ENCODE peak calls at places on chromosomes 3 and 15, in four cellular contexts. One of them, this sample, is unnamed.

GRCh38 chr3:13362551-13362950 is 57.6 kb downstream of the NUP210 start:
- DNase-seq in activated CD4-positive, alpha-beta T cell treated with anti-CD3 and anti-CD28 coated beads, Interleukin-2, amount 50 U/mL, for 4 hours: no peak
- DNase-seq in HT-29: no peak
- DNase-seq in stimulated activated CD8-positive, alpha-beta memory T cell treated with anti-CD3 and anti-CD28 coated beads, Interleukin-4, amount 100 ng/mL, for 1 hour: no peak
- DNase-seq in this sample: no peak

GRCh38 chr15:29674661-29675533 is 147.4 kb downstream of the TJP1 start:
- DNase-seq in activated CD4-positive, alpha-beta T cell treated with anti-CD3 and anti-CD28 coated beads, Interleukin-2, amount 50 U/mL, for 4 hours: no peak
- DNase-seq in HT-29: peak
- DNase-seq in stimulated activated CD8-positive, alpha-beta memory T cell treated with anti-CD3 and anti-CD28 coated beads, Interleukin-4, amount 100 ng/mL, for 1 hour: no peak
- DNase-seq in this sample: no peak

GRCh38 chr15:92687183-92687582 is 31.6 kb upstream of the FAM174B start:
- DNase-seq in activated CD4-positive, alpha-beta T cell treated with anti-CD3 and anti-CD28 coated beads, Interleukin-2, amount 50 U/mL, for 4 hours: no peak
- DNase-seq in HT-29: no peak
- DNase-seq in stimulated activated CD8-positive, alpha-beta memory T cell treated with anti-CD3 and anti-CD28 coated beads, Interleukin-4, amount 100 ng/mL, for 1 hour: no peak
- DNase-seq in this sample: no peak

GRCh38 chr15:101159096-101159935 is 92.5 kb downstream of the CHSY1 start:
- DNase-seq in activated CD4-positive, alpha-beta T cell treated with anti-CD3 and anti-CD28 coated beads, Interleukin-2, amount 50 U/mL, for 4 hours: no peak
- DNase-seq in HT-29: no peak
- DNase-seq in stimulated activated CD8-positive, alpha-beta memory T cell treated with anti-CD3 and anti-CD28 coated beads, Interleukin-4, amount 100 ng/mL, for 1 hour: no peak
- DNase-seq in this sample: no peak

GRCh38 chr3:112128843-112129727 is 4.0 kb downstream of the GCSAM start:
- DNase-seq in activated CD4-positive, alpha-beta T cell treated with anti-CD3 and anti-CD28 coated beads, Interleukin-2, amount 50 U/mL, for 4 hours: peak
- DNase-seq in HT-29: peak
- DNase-seq in stimulated activated CD8-positive, alpha-beta memory T cell treated with anti-CD3 and anti-CD28 coated beads, Interleukin-4, amount 100 ng/mL, for 1 hour: no peak
- DNase-seq in this sample: no peak

GRCh38 chr3:169594402-169594801 is 69.1 kb downstream of the MECOM start:
- DNase-seq in activated CD4-positive, alpha-beta T cell treated with anti-CD3 and anti-CD28 coated beads, Interleukin-2, amount 50 U/mL, for 4 hours: no peak
- DNase-seq in HT-29: no peak
- DNase-seq in stimulated activated CD8-positive, alpha-beta memory T cell treated with anti-CD3 and anti-CD28 coated beads, Interleukin-4, amount 100 ng/mL, for 1 hour: no peak
- DNase-seq in this sample: no peak

GRCh38 chr3:66317750-66318366 is 97.1 kb downstream of the SLC25A26 start:
- DNase-seq in activated CD4-positive, alpha-beta T cell treated with anti-CD3 and anti-CD28 coated beads, Interleukin-2, amount 50 U/mL, for 4 hours: no peak
- DNase-seq in HT-29: no peak
- DNase-seq in stimulated activated CD8-positive, alpha-beta memory T cell treated with anti-CD3 and anti-CD28 coated beads, Interleukin-4, amount 100 ng/mL, for 1 hour: no peak
- DNase-seq in this sample: peak

GRCh38 chr3:69658514-69658913 is 80.8 kb upstream of the MITF start:
- DNase-seq in activated CD4-positive, alpha-beta T cell treated with anti-CD3 and anti-CD28 coated beads, Interleukin-2, amount 50 U/mL, for 4 hours: no peak
- DNase-seq in HT-29: no peak
- DNase-seq in stimulated activated CD8-positive, alpha-beta memory T cell treated with anti-CD3 and anti-CD28 coated beads, Interleukin-4, amount 100 ng/mL, for 1 hour: no peak
- DNase-seq in this sample: no peak

GRCh38 chr15:85622432-85622831 is 172.3 kb downstream of the KLHL25 start:
- DNase-seq in activated CD4-positive, alpha-beta T cell treated with anti-CD3 and anti-CD28 coated beads, Interleukin-2, amount 50 U/mL, for 4 hours: no peak
- DNase-seq in HT-29: no peak
- DNase-seq in stimulated activated CD8-positive, alpha-beta memory T cell treated with anti-CD3 and anti-CD28 coated beads, Interleukin-4, amount 100 ng/mL, for 1 hour: no peak
- DNase-seq in this sample: no peak

GRCh38 chr15:77032647-77033416 is 37.9 kb downstream of the PSTPIP1 start:
- DNase-seq in activated CD4-positive, alpha-beta T cell treated with anti-CD3 and anti-CD28 coated beads, Interleukin-2, amount 50 U/mL, for 4 hours: no peak
- DNase-seq in HT-29: no peak
- DNase-seq in stimulated activated CD8-positive, alpha-beta memory T cell treated with anti-CD3 and anti-CD28 coated beads, Interleukin-4, amount 100 ng/mL, for 1 hour: no peak
- DNase-seq in this sample: no peak

GRCh38 chr3:80227216-80227615 is 459.4 kb upstream of the ROBO1 start:
- DNase-seq in activated CD4-positive, alpha-beta T cell treated with anti-CD3 and anti-CD28 coated beads, Interleukin-2, amount 50 U/mL, for 4 hours: no peak
- DNase-seq in HT-29: no peak
- DNase-seq in stimulated activated CD8-positive, alpha-beta memory T cell treated with anti-CD3 and anti-CD28 coated beads, Interleukin-4, amount 100 ng/mL, for 1 hour: no peak
- DNase-seq in this sample: no peak

GRCh38 chr3:122560680-122561079 is 3.4 kb downstream of the PARP9 start:
- DNase-seq in activated CD4-positive, alpha-beta T cell treated with anti-CD3 and anti-CD28 coated beads, Interleukin-2, amount 50 U/mL, for 4 hours: peak
- DNase-seq in HT-29: peak
- DNase-seq in stimulated activated CD8-positive, alpha-beta memory T cell treated with anti-CD3 and anti-CD28 coated beads, Interleukin-4, amount 100 ng/mL, for 1 hour: no peak
- DNase-seq in this sample: peak

GRCh38 chr15:92906563-92907081 is 6.5 kb downstream of the CHD2 start:
- DNase-seq in activated CD4-positive, alpha-beta T cell treated with anti-CD3 and anti-CD28 coated beads, Interleukin-2, amount 50 U/mL, for 4 hours: peak
- DNase-seq in HT-29: peak
- DNase-seq in stimulated activated CD8-positive, alpha-beta memory T cell treated with anti-CD3 and anti-CD28 coated beads, Interleukin-4, amount 100 ng/mL, for 1 hour: no peak
- DNase-seq in this sample: no peak

GRCh38 chr3:72657666-72658065 is 190.6 kb downstream of the SHQ1 start:
- DNase-seq in activated CD4-positive, alpha-beta T cell treated with anti-CD3 and anti-CD28 coated beads, Interleukin-2, amount 50 U/mL, for 4 hours: peak
- DNase-seq in HT-29: peak
- DNase-seq in stimulated activated CD8-positive, alpha-beta memory T cell treated with anti-CD3 and anti-CD28 coated beads, Interleukin-4, amount 100 ng/mL, for 1 hour: no peak
- DNase-seq in this sample: no peak

GRCh38 chr3:72336821-72337479 is 511.3 kb downstream of the SHQ1 start:
- DNase-seq in activated CD4-positive, alpha-beta T cell treated with anti-CD3 and anti-CD28 coated beads, Interleukin-2, amount 50 U/mL, for 4 hours: no peak
- DNase-seq in HT-29: peak
- DNase-seq in stimulated activated CD8-positive, alpha-beta memory T cell treated with anti-CD3 and anti-CD28 coated beads, Interleukin-4, amount 100 ng/mL, for 1 hour: no peak
- DNase-seq in this sample: no peak

GRCh38 chr3:187941135-187941847 is 196.0 kb upstream of the BCL6 start:
- DNase-seq in activated CD4-positive, alpha-beta T cell treated with anti-CD3 and anti-CD28 coated beads, Interleukin-2, amount 50 U/mL, for 4 hours: no peak
- DNase-seq in HT-29: no peak
- DNase-seq in stimulated activated CD8-positive, alpha-beta memory T cell treated with anti-CD3 and anti-CD28 coated beads, Interleukin-4, amount 100 ng/mL, for 1 hour: no peak
- DNase-seq in this sample: no peak

GRCh38 chr3:97306226-97306625 is 458.3 kb upstream of the ARL6 start:
- DNase-seq in activated CD4-positive, alpha-beta T cell treated with anti-CD3 and anti-CD28 coated beads, Interleukin-2, amount 50 U/mL, for 4 hours: no peak
- DNase-seq in HT-29: no peak
- DNase-seq in stimulated activated CD8-positive, alpha-beta memory T cell treated with anti-CD3 and anti-CD28 coated beads, Interleukin-4, amount 100 ng/mL, for 1 hour: no peak
- DNase-seq in this sample: no peak

GRCh38 chr3:74623261-74623836 is 8.9 kb upstream of the CNTN3 start:
- DNase-seq in activated CD4-positive, alpha-beta T cell treated with anti-CD3 and anti-CD28 coated beads, Interleukin-2, amount 50 U/mL, for 4 hours: no peak
- DNase-seq in HT-29: no peak
- DNase-seq in stimulated activated CD8-positive, alpha-beta memory T cell treated with anti-CD3 and anti-CD28 coated beads, Interleukin-4, amount 100 ng/mL, for 1 hour: no peak
- DNase-seq in this sample: no peak

GRCh38 chr3:97872209-97873042 is 50.6 kb downstream of the CRYBG3 start:
- DNase-seq in activated CD4-positive, alpha-beta T cell treated with anti-CD3 and anti-CD28 coated beads, Interleukin-2, amount 50 U/mL, for 4 hours: peak
- DNase-seq in HT-29: no peak
- DNase-seq in stimulated activated CD8-positive, alpha-beta memory T cell treated with anti-CD3 and anti-CD28 coated beads, Interleukin-4, amount 100 ng/mL, for 1 hour: no peak
- DNase-seq in this sample: no peak

GRCh38 chr3:192130534-192131132 is 596.7 kb downstream of the FGF12 start:
- DNase-seq in activated CD4-positive, alpha-beta T cell treated with anti-CD3 and anti-CD28 coated beads, Interleukin-2, amount 50 U/mL, for 4 hours: no peak
- DNase-seq in HT-29: peak
- DNase-seq in stimulated activated CD8-positive, alpha-beta memory T cell treated with anti-CD3 and anti-CD28 coated beads, Interleukin-4, amount 100 ng/mL, for 1 hour: no peak
- DNase-seq in this sample: peak

GRCh38 chr15:64009241-64009640 is 37.0 kb downstream of the DAPK2 start:
- DNase-seq in activated CD4-positive, alpha-beta T cell treated with anti-CD3 and anti-CD28 coated beads, Interleukin-2, amount 50 U/mL, for 4 hours: no peak
- DNase-seq in HT-29: no peak
- DNase-seq in stimulated activated CD8-positive, alpha-beta memory T cell treated with anti-CD3 and anti-CD28 coated beads, Interleukin-4, amount 100 ng/mL, for 1 hour: no peak
- DNase-seq in this sample: no peak

GRCh38 chr15:30906366-30906765 is 2.7 kb downstream of the FAN1 start:
- DNase-seq in activated CD4-positive, alpha-beta T cell treated with anti-CD3 and anti-CD28 coated beads, Interleukin-2, amount 50 U/mL, for 4 hours: no peak
- DNase-seq in HT-29: no peak
- DNase-seq in stimulated activated CD8-positive, alpha-beta memory T cell treated with anti-CD3 and anti-CD28 coated beads, Interleukin-4, amount 100 ng/mL, for 1 hour: no peak
- DNase-seq in this sample: no peak

GRCh38 chr15:75089781-75090734 is 66.7 kb downstream of the PPCDC start:
- DNase-seq in activated CD4-positive, alpha-beta T cell treated with anti-CD3 and anti-CD28 coated beads, Interleukin-2, amount 50 U/mL, for 4 hours: no peak
- DNase-seq in HT-29: no peak
- DNase-seq in stimulated activated CD8-positive, alpha-beta memory T cell treated with anti-CD3 and anti-CD28 coated beads, Interleukin-4, amount 100 ng/mL, for 1 hour: no peak
- DNase-seq in this sample: no peak

GRCh38 chr15:87846746-87847145 is 409.8 kb downstream of the NTRK3 start:
- DNase-seq in activated CD4-positive, alpha-beta T cell treated with anti-CD3 and anti-CD28 coated beads, Interleukin-2, amount 50 U/mL, for 4 hours: no peak
- DNase-seq in HT-29: no peak
- DNase-seq in stimulated activated CD8-positive, alpha-beta memory T cell treated with anti-CD3 and anti-CD28 coated beads, Interleukin-4, amount 100 ng/mL, for 1 hour: no peak
- DNase-seq in this sample: no peak

GRCh38 chr3:51971350-51971749 is 2.5 kb downstream of the ABHD14B start:
- DNase-seq in activated CD4-positive, alpha-beta T cell treated with anti-CD3 and anti-CD28 coated beads, Interleukin-2, amount 50 U/mL, for 4 hours: no peak
- DNase-seq in HT-29: no peak
- DNase-seq in stimulated activated CD8-positive, alpha-beta memory T cell treated with anti-CD3 and anti-CD28 coated beads, Interleukin-4, amount 100 ng/mL, for 1 hour: no peak
- DNase-seq in this sample: no peak

GRCh38 chr15:64461577-64462162 is 1.3 kb downstream of the ZNF609 start:
- DNase-seq in activated CD4-positive, alpha-beta T cell treated with anti-CD3 and anti-CD28 coated beads, Interleukin-2, amount 50 U/mL, for 4 hours: peak
- DNase-seq in HT-29: no peak
- DNase-seq in stimulated activated CD8-positive, alpha-beta memory T cell treated with anti-CD3 and anti-CD28 coated beads, Interleukin-4, amount 100 ng/mL, for 1 hour: no peak
- DNase-seq in this sample: no peak

GRCh38 chr15:52419494-52419893 is 109.2 kb downstream of the MYO5A start:
- DNase-seq in activated CD4-positive, alpha-beta T cell treated with anti-CD3 and anti-CD28 coated beads, Interleukin-2, amount 50 U/mL, for 4 hours: no peak
- DNase-seq in HT-29: no peak
- DNase-seq in stimulated activated CD8-positive, alpha-beta memory T cell treated with anti-CD3 and anti-CD28 coated beads, Interleukin-4, amount 100 ng/mL, for 1 hour: no peak
- DNase-seq in this sample: no peak

GRCh38 chr3:100844063-100844936 is 135.0 kb downstream of the TFG start:
- DNase-seq in activated CD4-positive, alpha-beta T cell treated with anti-CD3 and anti-CD28 coated beads, Interleukin-2, amount 50 U/mL, for 4 hours: no peak
- DNase-seq in HT-29: no peak
- DNase-seq in stimulated activated CD8-positive, alpha-beta memory T cell treated with anti-CD3 and anti-CD28 coated beads, Interleukin-4, amount 100 ng/mL, for 1 hour: no peak
- DNase-seq in this sample: no peak

This sample was measured in cerebellar cortex.